ENCODE peak calls at places on chromosomes 16 and 17, in six cellular contexts. X is HCT116, B is H1, I is GM12878, C is K562, E is HepG2. Q is an unnamed sample.

GRCh38 chr17:4118095-4118743 is 24.6 kb downstream of the ZZEF1 start:
- DNase-seq in I (no peak), X (no peak), B (no peak), C (no peak), E (no peak), Q (no peak)

GRCh38 chr17:60562421-60562820 is 36.4 kb upstream of the APPBP2 start:
- DNase-seq in I (no peak), E (no peak), C (no peak), X (no peak), B (no peak), Q (no peak)

GRCh38 chr17:41967141-41967920 is 736 bp downstream of the CNP start:
- DNase-seq in X (peak), E (peak), C (peak), B (no peak), I (no peak), Q (no peak)

GRCh38 chr17:4903051-4903818 is at the start of gene CHRNE:
- DNase-seq in I (peak), C (peak), E (peak), B (no peak), X (peak), Q (peak)

GRCh38 chr17:74089869-74090464 is 113.5 kb upstream of the RPL38 start:
- DNase-seq in I (peak), X (peak), B (peak), C (peak), E (peak), Q (peak)

GRCh38 chr17:44546711-44547606 is 10.3 kb upstream of the FZD2 start:
- DNase-seq in B (no peak), I (no peak), X (no peak), C (peak), E (no peak), Q (no peak)

GRCh38 chr17:81821603-81822311 is 11.3 kb downstream of the MCRIP1 start:
- DNase-seq in B (no peak), C (peak), I (no peak), X (peak), E (peak), Q (no peak)

GRCh38 chr16:66382966-66383299 is 16.4 kb downstream of the CDH5 start:
- DNase-seq in E (peak), C (no peak), B (no peak), I (no peak), X (no peak), Q (peak)

GRCh38 chr16:81531415-81531814 is 86.8 kb downstream of the CMIP start:
- DNase-seq in C (no peak), I (no peak), B (no peak), X (no peak), E (no peak), Q (no peak)

GRCh38 chr17:75024686-75025397 is 12.4 kb downstream of the MRPL58 start:
- DNase-seq in B (no peak), C (no peak), I (no peak), X (no peak), E (peak), Q (no peak)

GRCh38 chr17:33436321-33436720 is 143.2 kb upstream of the ASIC2 start:
- DNase-seq in E (no peak), B (no peak), I (no peak), C (no peak), X (no peak), Q (no peak)

GRCh38 chr17:28968269-28968913 is 17.1 kb upstream of the PHF12 start:
- DNase-seq in C (no peak), I (no peak), X (no peak), E (no peak), B (no peak), Q (no peak)

DNA sequence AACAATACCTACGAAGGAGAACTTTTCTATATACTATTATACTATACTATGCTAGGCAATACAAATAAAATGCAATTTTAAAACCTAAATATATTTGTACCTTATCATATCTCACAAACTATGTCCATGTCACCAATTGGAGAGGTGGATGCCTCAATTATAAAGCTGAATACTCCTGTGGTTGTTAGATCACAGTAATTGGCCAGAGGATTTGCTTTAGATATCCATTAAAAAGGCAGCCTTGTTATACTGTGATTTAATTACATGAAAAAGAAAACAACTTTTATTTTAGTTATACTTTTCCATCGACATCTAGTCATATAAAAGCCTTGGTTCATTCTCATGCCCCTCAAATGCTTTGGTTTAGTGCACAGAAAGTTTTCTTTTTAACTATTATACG is 129.3 kb downstream of the BRIP1 start:
- DNase-seq in I (no peak), E (no peak), C (no peak), B (no peak), X (no peak), Q (no peak)
- TF ChIP-seq YY1 in I (no peak), E (no peak), C (no peak), B (no peak), X (no peak), Q (no peak)

DNA sequence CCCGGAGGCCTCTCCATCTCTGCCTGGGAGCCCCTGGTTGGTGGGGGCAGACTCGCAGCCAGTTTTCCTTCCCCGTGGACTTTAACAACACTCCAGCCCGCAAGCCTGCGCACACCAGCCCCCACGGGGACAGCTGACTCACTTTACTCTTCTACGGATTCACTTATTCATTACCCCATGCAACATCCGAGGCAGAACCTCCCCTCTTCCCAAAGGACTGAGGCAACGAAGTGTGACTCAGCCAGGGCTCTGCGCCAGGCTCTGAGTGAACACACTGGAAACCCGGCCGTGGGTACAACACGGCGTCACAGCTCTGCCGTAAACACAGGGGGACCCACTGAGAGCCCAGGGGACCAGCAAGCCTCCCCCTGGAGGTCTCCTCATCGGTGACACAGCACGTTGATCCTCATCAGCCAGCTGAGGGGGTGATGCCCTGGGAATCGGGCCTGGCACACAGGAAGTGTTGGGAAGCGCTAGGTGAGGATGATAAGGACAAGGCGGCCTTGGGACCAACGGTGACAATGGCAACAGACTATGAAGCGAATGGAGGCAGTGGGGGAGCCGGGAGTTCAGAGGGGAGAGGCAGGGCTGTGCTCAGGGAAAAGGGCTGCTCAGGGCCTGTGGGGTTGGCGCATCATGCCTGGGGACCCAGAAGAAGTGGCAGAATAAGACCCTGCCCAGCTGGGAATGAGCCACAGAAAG is 14.6 kb downstream of the COTL1 start:
- DNase-seq in X (peak), E (no peak), I (no peak), C (no peak), B (no peak), Q (no peak)
- TF ChIP-seq ZNF274 in X (no peak), E (no peak), I (no peak), C (no peak), B (no peak), Q (no peak)

GRCh38 chr17:48149174-48150106 is 41.9 kb downstream of the SNX11 start:
- DNase-seq in C (peak), I (no peak), B (no peak), X (no peak), E (peak), Q (no peak)
- TF ChIP-seq YY1 in C (no peak), I (no peak), B (no peak), X (no peak), E (no peak), Q (no peak)

GRCh38 chr17:71980171-71980570 is 140.6 kb upstream of the SOX9 start:
- DNase-seq in I (no peak), X (no peak), E (no peak), C (no peak), B (no peak), Q (no peak)

GRCh38 chr17:71978435-71978834 is 142.4 kb upstream of the SOX9 start:
- DNase-seq in B (no peak), C (no peak), I (no peak), X (no peak), E (no peak), Q (no peak)

GRCh38 chr17:71975998-71976649 is 144.7 kb upstream of the SOX9 start:
- DNase-seq in B (no peak), C (no peak), I (no peak), E (no peak), X (no peak), Q (no peak)

GRCh38 chr17:71974051-71974450 is 146.8 kb upstream of the SOX9 start:
- DNase-seq in X (no peak), C (no peak), I (no peak), B (no peak), E (no peak), Q (no peak)

GRCh38 chr17:71975331-71975801 is 145.5 kb upstream of the SOX9 start:
- DNase-seq in C (no peak), B (no peak), I (no peak), E (no peak), X (no peak), Q (no peak)
- TF ChIP-seq ZNF274 in C (no peak), B (no peak), I (no peak), E (no peak), X (no peak), Q (no peak)

DNA sequence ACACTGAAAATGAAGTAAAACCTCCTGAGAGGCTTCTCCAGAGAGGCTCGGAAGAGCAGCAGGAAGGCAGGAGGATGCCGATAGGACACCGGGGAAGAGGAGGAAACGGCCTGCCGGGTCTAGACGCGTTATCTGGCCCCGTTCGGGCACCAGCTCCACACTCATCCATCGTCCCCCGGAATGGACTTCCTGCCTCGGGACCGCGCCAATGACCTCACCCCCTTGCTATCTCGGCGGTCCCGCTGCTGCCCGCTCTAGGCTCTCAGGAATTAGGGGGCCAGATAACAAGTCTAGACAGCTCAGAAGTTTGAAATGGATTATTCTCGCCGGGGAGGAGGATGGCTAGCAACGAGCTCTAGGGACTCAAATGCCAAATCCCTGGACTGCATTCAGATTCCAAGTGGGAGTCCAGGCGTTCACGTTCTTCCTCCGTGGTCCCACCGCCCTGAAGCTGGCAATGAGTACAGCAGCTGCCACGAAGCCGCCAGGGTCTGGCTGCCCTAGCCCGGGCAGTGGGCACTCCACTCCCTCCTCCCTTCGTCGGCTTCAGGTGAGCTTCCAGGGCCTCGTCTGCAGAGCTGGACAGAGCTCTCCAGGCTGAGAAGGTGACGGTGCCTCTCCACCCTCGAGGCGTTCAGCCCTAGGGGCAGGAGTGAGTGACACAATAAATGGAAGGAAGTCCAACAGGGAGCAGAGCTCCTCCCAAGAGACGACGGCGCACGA is 351.0 kb downstream of the FOXL1 start:
- DNase-seq in X (no peak), E (no peak), I (no peak), B (no peak), C (peak), Q (no peak)
- TF ChIP-seq YY1 in X (no peak), E (no peak), I (no peak), B (no peak), C (no peak), Q (no peak)

DNA sequence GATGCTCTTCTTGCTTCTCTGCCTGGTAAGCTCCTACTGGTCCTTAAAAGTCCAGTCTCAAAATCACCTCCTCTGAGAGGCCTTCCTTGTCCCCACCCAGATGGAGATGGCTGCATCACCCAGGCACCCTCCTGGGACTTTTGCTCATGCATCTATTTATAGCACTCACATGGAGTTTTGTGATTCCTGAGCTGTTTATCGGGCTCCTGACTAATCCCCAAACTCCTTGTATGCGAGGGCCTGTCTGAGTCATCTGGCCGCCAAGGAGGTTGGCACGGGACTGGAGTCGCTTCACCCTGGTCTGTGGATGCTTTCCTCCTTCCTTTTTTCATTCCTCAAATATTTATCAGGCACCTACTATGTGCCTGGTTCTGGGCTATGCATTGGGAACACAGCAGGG is 2.3 kb upstream of the MAP2K3 start:
- DNase-seq in E (no peak), B (no peak), X (peak), C (no peak), I (no peak), Q (no peak)
- TF ChIP-seq ZNF274 in E (no peak), B (no peak), X (no peak), C (no peak), I (no peak), Q (no peak)

Q was measured in NT2/D1.